ENCODE peak calls at places on chromosomes 13 and 19, in five cellular contexts. Z, W, L, H and O are unnamed samples. For H3K4me1 and H3K36me3, the result is how much of the 10 kb centered on the place peaks cover.

GRCh38 chr19:12884926-12885748 is 1.9 kb downstream of the KLF1 start:
- DNase-seq in Z (peak), W (peak), L (peak), H (peak), O (no peak)

GRCh38 chr19:52248256-52248655 is 21.1 kb upstream of the ZNF766 start:
- DNase-seq in Z (peak), W (peak), L (peak), H (peak), O (no peak)

GRCh38 chr19:49592486-49593232 is 1.7 kb downstream of the PRR12 start:
- DNase-seq in Z (no peak), W (no peak), L (no peak), H (no peak), O (no peak)

GRCh38 chr13:114264886-114265611 is 16.4 kb upstream of the UPF3A start:
- DNase-seq in Z (no peak), W (no peak), L (no peak), H (peak), O (no peak)

GRCh38 chr19:50514346-50515167 is 844 bp upstream of the ASPDH start:
- DNase-seq in Z (no peak), W (peak), L (no peak), H (no peak), O (no peak)

GRCh38 chr13:113843864-113844556 is 19.9 kb downstream of the GAS6 start:
- DNase-seq in Z (peak), W (no peak), L (no peak), H (no peak), O (no peak)

GRCh38 chr19:48400018-48400742 is 6.7 kb downstream of the GRIN2D start:
- DNase-seq in Z (peak), W (peak), L (no peak), H (peak), O (peak)

GRCh38 chr19:47274891-47275865 is 493 bp downstream of the INAFM1 start:
- DNase-seq in Z (peak), W (peak), L (no peak), H (no peak), O (peak)

GRCh38 chr19:1700733-1701663 is 48.6 kb upstream of the TCF3 start:
- DNase-seq in Z (no peak), W (no peak), L (no peak), H (no peak), O (no peak)

GRCh38 chr19:29448046-29448445 is 77.7 kb upstream of the VSTM2B start:
- DNase-seq in Z (no peak), W (no peak), L (no peak), H (no peak), O (peak)

DNA sequence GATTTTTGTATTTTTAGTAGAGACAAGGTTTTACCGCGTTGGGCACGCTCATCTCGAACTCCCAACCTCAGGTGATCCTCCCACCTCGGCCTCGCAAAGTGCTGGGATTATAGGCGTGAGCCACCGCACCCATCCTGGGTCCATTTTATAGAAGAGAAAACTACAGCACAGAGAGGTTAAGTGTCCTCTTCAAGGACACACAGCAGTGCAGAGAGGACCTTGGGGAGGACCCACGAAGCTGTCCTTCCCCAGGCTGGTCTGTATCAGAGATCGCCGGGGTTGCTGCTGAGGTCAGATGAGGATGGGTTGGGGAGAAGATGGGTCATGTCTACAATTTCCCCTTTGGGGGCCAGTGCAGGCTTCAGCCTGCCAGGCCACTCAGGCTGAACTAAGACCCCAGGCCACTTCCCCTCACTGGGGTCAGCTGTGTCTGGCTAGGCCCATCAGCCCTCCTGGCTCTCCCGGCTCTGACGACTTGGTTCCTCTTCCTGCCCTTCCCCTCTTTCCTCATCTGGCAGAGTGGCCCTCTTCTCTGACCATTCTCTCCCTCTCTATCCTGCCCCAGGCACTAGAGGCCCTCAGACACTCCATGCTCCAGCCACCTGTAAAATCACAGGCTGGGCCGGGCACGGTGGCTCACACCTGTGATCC is 9.6 kb downstream of the MYO1F start:
- DNase-seq in Z (peak), W (no peak), L (no peak), H (no peak), O (no peak)
- H3K4me1 ChIP-seq in Z (under half), W (under half), L (half or more), H (under half), O (under half)

DNA sequence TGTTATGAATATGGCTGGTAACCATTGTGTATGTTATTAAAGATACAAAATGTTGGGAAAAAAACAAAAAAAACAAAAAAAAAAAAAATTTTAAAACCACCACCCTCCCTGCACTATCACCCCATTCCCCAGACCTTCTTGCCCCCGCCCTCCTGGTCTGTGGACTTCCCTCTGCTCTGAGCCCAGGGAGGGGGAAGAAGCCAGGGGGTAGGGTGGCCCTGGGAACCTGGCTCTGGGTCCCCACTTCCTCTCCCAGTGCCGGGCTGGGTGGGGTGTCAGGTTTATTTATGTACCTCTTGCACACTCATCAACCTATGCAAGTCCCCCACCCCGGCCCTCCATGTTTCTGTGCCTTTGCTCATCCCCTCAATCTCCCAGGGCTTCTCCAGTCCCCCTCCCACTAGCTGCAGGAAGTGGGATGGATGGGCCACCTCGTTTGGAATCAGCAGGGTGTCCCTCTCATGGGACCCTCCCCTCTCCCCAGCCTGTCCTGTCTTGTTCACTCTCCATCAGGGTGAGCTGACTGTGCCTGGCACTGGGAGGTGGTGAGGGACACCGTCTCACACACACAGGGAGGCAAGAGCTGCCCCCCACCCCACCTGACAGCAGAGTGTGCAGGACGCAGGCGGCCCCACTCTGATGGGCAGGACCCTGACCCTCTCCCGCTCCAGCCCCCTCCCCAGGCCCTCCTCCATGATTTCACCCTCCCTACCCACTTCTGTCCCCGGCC is 5.9 kb downstream of the PAF1 start:
- DNase-seq in Z (no peak), W (no peak), L (no peak), H (no peak), O (no peak)
- H3K36me3 ChIP-seq in Z (half or more), W (under half), L (half or more), H (half or more), O (half or more)

DNA sequence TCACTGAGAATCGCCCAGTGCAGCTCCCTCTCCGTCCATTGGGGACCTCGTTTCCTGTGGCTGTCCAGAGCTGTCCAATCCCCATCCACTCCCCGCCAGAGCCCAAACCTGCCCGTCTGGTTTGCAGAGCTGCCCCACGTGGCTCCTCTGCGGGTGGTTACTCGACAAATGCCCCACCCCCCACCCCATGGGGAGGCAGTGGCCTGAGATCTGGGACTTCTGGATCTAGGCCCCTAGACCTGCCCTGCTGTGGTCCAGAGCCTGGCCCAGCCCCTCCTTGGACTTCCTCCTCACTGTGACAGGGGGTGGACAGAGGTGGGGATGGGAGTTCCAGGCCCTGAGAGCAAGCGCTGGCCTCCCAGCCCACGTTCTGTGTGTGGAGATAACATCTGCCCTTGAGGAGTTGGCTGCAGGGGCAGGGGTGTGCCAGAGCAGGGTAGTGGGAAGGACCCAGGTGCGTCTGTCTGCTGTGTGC is 29.1 kb downstream of the PAK4 start:
- DNase-seq in Z (no peak), W (peak), L (no peak), H (no peak), O (no peak)
- H3K4me1 ChIP-seq in Z (under half), W (under half), L (under half), H (under half), O (under half)

DNA sequence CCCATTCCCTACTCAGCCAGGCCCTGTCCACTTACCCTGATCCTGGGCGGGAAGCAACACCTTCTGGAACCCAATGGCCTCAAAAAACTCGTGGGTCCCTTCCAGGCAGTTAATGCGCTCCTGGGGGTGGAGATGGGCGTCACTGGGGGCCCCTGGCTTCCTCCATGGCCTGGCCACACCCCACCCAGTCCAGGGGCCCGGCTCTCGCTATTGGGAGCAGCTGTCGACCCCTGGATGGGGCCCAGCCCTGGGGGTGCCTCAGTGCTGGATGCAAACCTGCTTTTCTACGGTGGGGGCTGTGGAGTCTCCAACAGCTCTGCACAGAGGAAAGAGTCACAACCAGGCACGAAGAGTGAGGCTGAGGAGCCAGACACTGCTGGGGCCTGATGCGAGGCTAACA is 10.8 kb downstream of the UBXN6 start:
- DNase-seq in Z (no peak), W (no peak), L (no peak), H (no peak), O (no peak)
- H3K36me3 ChIP-seq in Z (half or more), W (half or more), L (half or more), H (half or more), O (half or more)